ENCODE peak calls at places on chromosomes 4 and X, in five cellular contexts. One of them, this sample, is unnamed.

GRCh38 chr4:122099896-122100295 is 52.2 kb upstream of the BLTP1 start:
- DNase-seq in spleen: no peak
- DNase-seq in upper lobe of left lung: no peak
- DNase-seq in tibial artery: no peak
- DNase-seq in esophagus squamous epithelium: no peak
- DNase-seq in this sample: no peak

GRCh38 chr4:98873059-98873458 is 55.9 kb downstream of the EIF4E start:
- DNase-seq in upper lobe of left lung: no peak
- DNase-seq in spleen: no peak
- DNase-seq in esophagus squamous epithelium: no peak
- DNase-seq in tibial artery: no peak
- DNase-seq in this sample: no peak

GRCh38 chr4:94798808-94799207 is 41.1 kb downstream of the BMPR1B start:
- DNase-seq in esophagus squamous epithelium: no peak
- DNase-seq in tibial artery: no peak
- DNase-seq in spleen: no peak
- DNase-seq in upper lobe of left lung: no peak
- DNase-seq in this sample: no peak

GRCh38 chrX:24574743-24575142 is 72.4 kb downstream of the PCYT1B start:
- DNase-seq in tibial artery: no peak
- DNase-seq in spleen: no peak
- DNase-seq in upper lobe of left lung: no peak
- DNase-seq in esophagus squamous epithelium: no peak
- DNase-seq in this sample: no peak

GRCh38 chrX:45771560-45772340 is 571.1 kb upstream of the DIPK2B start:
- DNase-seq in tibial artery: no peak
- DNase-seq in esophagus squamous epithelium: no peak
- DNase-seq in upper lobe of left lung: peak; percentile 50
- DNase-seq in spleen: peak; percentile 86
- DNase-seq in this sample: peak; percentile 67

GRCh38 chr4:165294907-165295306 is 32.6 kb upstream of the MSMO1 start:
- DNase-seq in esophagus squamous epithelium: no peak
- DNase-seq in upper lobe of left lung: peak; percentile 27
- DNase-seq in spleen: peak; percentile 79
- DNase-seq in tibial artery: no peak
- DNase-seq in this sample: no peak

GRCh38 chr4:184067931-184068554 is 149.6 kb downstream of the ENPP6 start:
- DNase-seq in upper lobe of left lung: no peak
- DNase-seq in spleen: no peak
- DNase-seq in esophagus squamous epithelium: no peak
- DNase-seq in tibial artery: no peak
- DNase-seq in this sample: no peak

GRCh38 chr4:128379860-128380259 is 92.2 kb upstream of the PGRMC2 start:
- DNase-seq in esophagus squamous epithelium: no peak
- DNase-seq in tibial artery: peak; percentile 69
- DNase-seq in upper lobe of left lung: peak; percentile 42
- DNase-seq in spleen: no peak
- DNase-seq in this sample: no peak

GRCh38 chr4:36178489-36178888 is 65.8 kb downstream of the ARAP2 start:
- DNase-seq in upper lobe of left lung: no peak
- DNase-seq in esophagus squamous epithelium: no peak
- DNase-seq in spleen: no peak
- DNase-seq in tibial artery: no peak
- DNase-seq in this sample: no peak

GRCh38 chrX:70096052-70096451 is 33.8 kb downstream of the OTUD6A start:
- DNase-seq in upper lobe of left lung: no peak
- DNase-seq in esophagus squamous epithelium: no peak
- DNase-seq in tibial artery: no peak
- DNase-seq in spleen: no peak
- DNase-seq in this sample: no peak

GRCh38 chr4:10396181-10396580 is 61.0 kb downstream of the ZNF518B start:
- DNase-seq in spleen: no peak
- DNase-seq in upper lobe of left lung: no peak
- DNase-seq in esophagus squamous epithelium: no peak
- DNase-seq in tibial artery: no peak
- DNase-seq in this sample: no peak

GRCh38 chrX:91434351-91435168 is at the start of gene PABPC5:
- DNase-seq in upper lobe of left lung: peak; percentile 39
- DNase-seq in spleen: peak; percentile 81
- DNase-seq in esophagus squamous epithelium: no peak
- DNase-seq in tibial artery: peak; percentile 91
- DNase-seq in this sample: peak; percentile 68

GRCh38 chr4:137794779-137795178 is 262.5 kb upstream of the PCDH18 start:
- DNase-seq in esophagus squamous epithelium: no peak
- DNase-seq in tibial artery: no peak
- DNase-seq in spleen: no peak
- DNase-seq in upper lobe of left lung: no peak
- DNase-seq in this sample: no peak

GRCh38 chr4:145938618-145939177 is at the start of gene ZNF827:
- DNase-seq in tibial artery: peak; percentile 83
- DNase-seq in upper lobe of left lung: peak; percentile 57
- DNase-seq in esophagus squamous epithelium: peak; percentile 45
- DNase-seq in spleen: peak; percentile 90
- DNase-seq in this sample: peak; percentile 79

GRCh38 chr4:39621582-39621981 is 17.1 kb downstream of the SMIM14 start:
- DNase-seq in spleen: no peak
- DNase-seq in esophagus squamous epithelium: no peak
- DNase-seq in upper lobe of left lung: peak; percentile 79
- DNase-seq in tibial artery: peak; percentile 84
- DNase-seq in this sample: no peak

GRCh38 chrX:18252644-18253359 is 32.1 kb upstream of the BEND2 start:
- DNase-seq in spleen: no peak
- DNase-seq in upper lobe of left lung: no peak
- DNase-seq in tibial artery: no peak
- DNase-seq in esophagus squamous epithelium: no peak
- DNase-seq in this sample: no peak

GRCh38 chrX:120459313-120459712 is 9.8 kb downstream of the LAMP2 start:
- DNase-seq in tibial artery: no peak
- DNase-seq in esophagus squamous epithelium: no peak
- DNase-seq in upper lobe of left lung: no peak
- DNase-seq in spleen: no peak
- DNase-seq in this sample: no peak

GRCh38 chrX:120463241-120463640 is 5.9 kb downstream of the LAMP2 start:
- DNase-seq in tibial artery: no peak
- DNase-seq in upper lobe of left lung: peak; percentile 58
- DNase-seq in esophagus squamous epithelium: no peak
- DNase-seq in spleen: no peak
- DNase-seq in this sample: no peak

GRCh38 chrX:120457766-120458180 is 11.3 kb downstream of the LAMP2 start:
- DNase-seq in tibial artery: no peak
- DNase-seq in upper lobe of left lung: no peak
- DNase-seq in spleen: no peak
- DNase-seq in esophagus squamous epithelium: no peak
- DNase-seq in this sample: no peak

GRCh38 chrX:120464409-120464808 is 4.7 kb downstream of the LAMP2 start:
- DNase-seq in spleen: no peak
- DNase-seq in esophagus squamous epithelium: no peak
- DNase-seq in tibial artery: no peak
- DNase-seq in upper lobe of left lung: no peak
- DNase-seq in this sample: no peak

DNA sequence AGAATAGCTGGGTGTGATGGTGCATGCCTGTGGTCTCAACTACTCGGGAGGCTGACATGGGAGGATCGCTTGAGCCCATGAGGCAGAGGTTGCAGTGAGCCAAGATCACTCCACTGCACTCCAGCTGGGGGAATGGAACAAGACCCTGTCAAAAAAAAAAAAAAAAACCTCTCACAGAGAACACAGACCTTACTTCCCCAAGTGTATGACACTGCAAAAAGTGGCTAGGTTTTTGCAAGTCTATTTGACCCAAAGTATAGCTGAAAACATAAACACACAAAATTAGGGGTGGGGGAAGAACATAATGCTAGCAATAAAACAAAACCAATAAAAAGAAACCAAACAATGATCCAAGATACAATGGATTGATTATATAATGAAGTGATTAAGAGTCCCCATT is 6.7 kb downstream of the LAMP2 start:
- DNase-seq in tibial artery: no peak
- DNase-seq in spleen: no peak
- DNase-seq in esophagus squamous epithelium: no peak
- DNase-seq in upper lobe of left lung: no peak
- DNase-seq in this sample: no peak
- H3K4me3 ChIP-seq in tibial artery: no peak overlapping the region
- H3K4me3 ChIP-seq in spleen: no peak overlapping the region
- H3K4me3 ChIP-seq in esophagus squamous epithelium: no peak overlapping the region
- H3K4me3 ChIP-seq in upper lobe of left lung: no peak overlapping the region
- H3K4me3 ChIP-seq in this sample: no peak overlapping the region

GRCh38 chr4:86910369-86910768 is 18.1 kb upstream of the C4orf36 start:
- DNase-seq in tibial artery: no peak
- DNase-seq in upper lobe of left lung: no peak
- DNase-seq in esophagus squamous epithelium: no peak
- DNase-seq in spleen: no peak
- DNase-seq in this sample: no peak
- H3K4me1 ChIP-seq in tibial artery: peaks cover 6% of the 10 kb centered on the region
- H3K4me1 ChIP-seq in upper lobe of left lung: peaks cover 25% of the 10 kb centered on the region
- H3K4me1 ChIP-seq in esophagus squamous epithelium: peaks cover 7% of the 10 kb centered on the region
- H3K4me1 ChIP-seq in spleen: peaks cover 17% of the 10 kb centered on the region
- H3K4me1 ChIP-seq in this sample: peaks cover 22% of the 10 kb centered on the region

GRCh38 chrX:6095469-6095868 is 133.2 kb downstream of the NLGN4X start:
- DNase-seq in upper lobe of left lung: no peak
- DNase-seq in esophagus squamous epithelium: no peak
- DNase-seq in tibial artery: no peak
- DNase-seq in spleen: no peak
- DNase-seq in this sample: no peak
- TF ChIP-seq CTCF in upper lobe of left lung: no peak
- TF ChIP-seq CTCF in esophagus squamous epithelium: no peak
- TF ChIP-seq CTCF in tibial artery: no peak
- TF ChIP-seq CTCF in spleen: no peak
- TF ChIP-seq CTCF in this sample: no peak

DNA sequence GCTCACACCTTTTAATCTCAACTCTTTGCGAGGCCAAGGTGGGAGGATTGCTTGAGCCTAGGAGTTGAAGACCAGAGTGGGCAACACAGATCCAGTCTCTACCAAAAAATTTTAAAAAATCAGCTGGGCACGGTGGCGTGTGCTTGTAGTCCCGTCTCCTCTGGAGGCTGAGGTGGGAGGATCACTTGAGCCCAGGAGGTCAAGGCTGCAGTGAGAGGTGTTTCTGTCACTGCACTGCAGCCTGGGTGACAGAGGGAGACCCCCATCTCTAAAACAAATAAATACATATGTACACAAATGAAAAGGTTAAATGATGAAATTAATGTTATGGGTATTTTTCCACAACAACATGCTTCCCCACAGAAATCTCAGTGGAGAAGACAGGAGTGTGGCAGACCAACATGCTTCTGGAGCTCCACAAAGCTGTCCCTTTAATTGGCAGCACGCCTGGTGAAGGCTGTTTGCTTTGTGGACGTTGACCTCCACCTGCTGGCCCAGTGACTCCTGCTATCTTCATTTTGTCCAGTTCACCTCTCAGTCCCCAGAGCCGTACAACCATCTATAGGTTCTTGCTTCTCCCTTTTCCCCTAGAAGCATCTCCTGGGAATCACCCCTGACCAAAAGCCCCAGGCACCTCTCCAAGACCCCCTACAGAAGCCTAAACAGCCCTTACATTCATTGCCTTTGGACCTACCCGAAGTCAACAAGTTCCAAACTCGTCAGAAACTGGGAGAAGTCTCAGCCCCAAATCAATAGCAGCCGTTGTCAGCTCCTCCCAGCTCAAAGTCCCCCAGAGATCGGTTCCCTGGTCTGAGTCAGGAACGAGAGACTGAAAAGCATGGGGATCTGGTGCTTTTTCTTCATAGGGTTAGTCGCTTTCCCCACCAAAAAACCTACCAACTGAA is 36.4 kb upstream of the CD99 start:
- DNase-seq in spleen: no peak
- DNase-seq in tibial artery: no peak
- DNase-seq in upper lobe of left lung: no peak
- DNase-seq in esophagus squamous epithelium: no peak
- DNase-seq in this sample: no peak
- H3K4me3 ChIP-seq in spleen: no peak overlapping the region
- H3K4me3 ChIP-seq in tibial artery: no peak overlapping the region
- H3K4me3 ChIP-seq in upper lobe of left lung: no peak overlapping the region
- H3K4me3 ChIP-seq in esophagus squamous epithelium: no peak overlapping the region
- H3K4me3 ChIP-seq in this sample: no peak overlapping the region

This sample was measured in upper lobe of right lung.